ENCODE peak calls at places on chromosome 13, in eight cellular contexts. R is fibroblast of the aortic adventitia; W is heart right ventricle; H is activated CD8-positive, alpha-beta memory T cell treated with anti-CD3 and anti-CD28 coated beads for 1 hour; L is CD8-positive, alpha-beta memory T cell; O is kidney epithelial cell; K is OCI-LY7; M is AG04450. D is an unnamed sample.

GRCh38 chr13:106354961-106355360 is 180.5 kb downstream of the EFNB2 start:
- DNase-seq in W (no peak), H (no peak), R (no peak), O (no peak), L (no peak), M (no peak), K (no peak), D (no peak)

GRCh38 chr13:97321616-97322321 is 99.6 kb downstream of the MBNL2 start:
- DNase-seq in L (no peak), H (no peak), O (no peak), M (no peak), K (no peak), R (no peak), W (no peak), D (no peak)

GRCh38 chr13:77751513-77752456 is 54.3 kb downstream of the SLAIN1 start:
- DNase-seq in K (peak), W (no peak), R (peak), L (peak), M (peak), O (peak), H (peak), D (peak)

GRCh38 chr13:100588350-100589177 is at the start of gene GGACT:
- DNase-seq in O (no peak), W (peak), H (peak), K (peak), L (peak), R (peak), M (no peak), D (peak)

GRCh38 chr13:75766636-75767035 is 130.5 kb downstream of the LMO7 start:
- DNase-seq in O (no peak), M (no peak), W (no peak), R (no peak), H (no peak), L (no peak), K (no peak), D (no peak)

GRCh38 chr13:25581351-25581750 is 209.6 kb downstream of the ATP8A2 start:
- DNase-seq in W (no peak), M (no peak), L (no peak), H (no peak), K (no peak), O (no peak), R (no peak), D (no peak)

GRCh38 chr13:20616059-20616797 is 49.3 kb downstream of the IFT88 start:
- DNase-seq in K (no peak), H (no peak), L (no peak), R (peak), O (peak), W (no peak), M (peak), D (no peak)

GRCh38 chr13:21208755-21209154 is 32.3 kb downstream of the MRPL57 start:
- DNase-seq in R (no peak), K (no peak), W (no peak), M (no peak), H (no peak), L (no peak), O (no peak), D (no peak)

GRCh38 chr13:77698211-77699058 is 948 bp downstream of the SLAIN1 start:
- DNase-seq in W (peak), O (no peak), M (no peak), L (peak), H (peak), K (peak), R (no peak), D (peak)

GRCh38 chr13:30616927-30617314 is 799 bp upstream of the USPL1 start:
- DNase-seq in R (peak), M (peak), O (peak), L (peak), K (peak), H (peak), W (no peak), D (peak)

GRCh38 chr13:114109646-114110045 is 22.8 kb downstream of the RASA3 start:
- DNase-seq in H (no peak), R (no peak), O (no peak), M (no peak), L (no peak), K (no peak), W (no peak), D (no peak)

GRCh38 chr13:27271572-27272096 is 1.0 kb downstream of the RASL11A start:
- DNase-seq in O (no peak), R (no peak), W (no peak), M (no peak), H (no peak), L (no peak), K (no peak), D (no peak)

GRCh38 chr13:30338331-30338851 is 31.0 kb upstream of the KATNAL1 start:
- DNase-seq in O (no peak), L (no peak), W (no peak), H (no peak), M (no peak), R (peak), K (no peak), D (no peak)

GRCh38 chr13:98429977-98430785 is 146.7 kb downstream of the STK24 start:
- DNase-seq in M (no peak), L (no peak), O (no peak), H (no peak), R (no peak), K (no peak), W (no peak), D (peak)

GRCh38 chr13:96898212-96898611 is 96.1 kb downstream of the OXGR1 start:
- DNase-seq in W (no peak), O (no peak), K (no peak), R (peak), L (no peak), H (no peak), M (no peak), D (no peak)

GRCh38 chr13:46297338-46297737 is 85.6 kb downstream of the LRRC63 start:
- DNase-seq in M (no peak), L (no peak), W (no peak), O (no peak), H (no peak), R (peak), K (no peak), D (no peak)

GRCh38 chr13:49569993-49570689 is 15.2 kb downstream of the RCBTB1 start:
- DNase-seq in M (no peak), R (no peak), K (no peak), H (no peak), L (no peak), W (no peak), O (no peak), D (peak)

GRCh38 chr13:97341135-97341534 is 92.8 kb upstream of the RAP2A start:
- DNase-seq in H (no peak), W (no peak), K (no peak), R (no peak), L (no peak), O (no peak), M (no peak), D (no peak)

GRCh38 chr13:52344108-52344507 is 61.9 kb downstream of the THSD1 start:
- DNase-seq in M (no peak), R (peak), W (no peak), H (no peak), K (no peak), L (no peak), O (no peak), D (no peak)

GRCh38 chr13:53200075-53200474 is 171.5 kb downstream of the OLFM4 start:
- DNase-seq in K (no peak), O (no peak), W (no peak), R (no peak), H (no peak), L (no peak), M (no peak), D (no peak)

GRCh38 chr13:45878966-45879365 is 27.4 kb upstream of the SIAH3 start:
- DNase-seq in R (no peak), K (no peak), W (no peak), H (no peak), M (no peak), L (no peak), O (no peak), D (no peak)

D was measured in NB4.